ENCODE peak calls at places on chromosome 12, in nine cellular contexts. J, B, W, X, I, Y, M, P and H are unnamed samples.

GRCh38 chr12:38154096-38155019 is 162.2 kb upstream of the ALG10B start:
- DNase-seq in B (no peak), J (no peak), I (no peak), M (no peak), W (no peak), P (no peak), X (no peak), Y (no peak), H (no peak)

GRCh38 chr12:117968084-117968789 is 553 bp downstream of the KSR2 start:
- DNase-seq in X (no peak), I (no peak), Y (no peak), M (peak; percentile 12), W (no peak), P (no peak), B (no peak), J (no peak), H (no peak)

GRCh38 chr12:19382111-19382526 is 57.2 kb upstream of the AEBP2 start:
- DNase-seq in B (no peak), Y (no peak), I (no peak), W (peak; percentile 70), M (peak; percentile 56), P (no peak), J (no peak), X (peak; percentile 73), H (peak; percentile 82)

GRCh38 chr12:13362260-13362841 is 165.8 kb downstream of the EMP1 start:
- DNase-seq in Y (peak; percentile 63), P (no peak), M (no peak), X (peak; percentile 69), B (peak; percentile 74), W (peak; percentile 45), I (peak; percentile 50), J (no peak), H (peak; percentile 74)

GRCh38 chr12:23950011-23950774 is 723 bp upstream of the SOX5 start:
- DNase-seq in M (no peak), Y (peak; percentile 19), B (no peak), I (no peak), W (peak; percentile 0), X (no peak), P (peak; percentile 13), J (no peak), H (no peak)

GRCh38 chr12:48927261-48927660 is 2.0 kb upstream of the FKBP11 start:
- DNase-seq in X (no peak), W (no peak), Y (no peak), I (no peak), J (no peak), P (no peak), B (no peak), M (no peak), H (no peak)

GRCh38 chr12:51904951-51905471 is 2.3 kb upstream of the ACVRL1 start:
- DNase-seq in Y (no peak), B (no peak), I (peak; percentile 36), M (peak; percentile 83), J (peak; percentile 69), X (no peak), W (peak; percentile 92), P (no peak), H (no peak)

GRCh38 chr12:53300187-53300586 is 692 bp downstream of the MYG1 start:
- DNase-seq in Y (no peak), B (no peak), P (no peak), X (no peak), M (no peak), J (no peak), I (no peak), W (peak; percentile 40), H (peak; percentile 19)

GRCh38 chr12:90653051-90653450 is 301.9 kb downstream of the CCER1 start:
- DNase-seq in J (no peak), M (no peak), I (no peak), B (no peak), X (no peak), Y (no peak), P (no peak), W (peak; percentile 49), H (no peak)

GRCh38 chr12:121366063-121366459 is 13.8 kb upstream of the ANAPC5 start:
- DNase-seq in I (no peak), B (no peak), W (no peak), P (no peak), J (no peak), M (no peak), Y (no peak), X (no peak), H (no peak)

GRCh38 chr12:79927772-79928474 is 7.0 kb downstream of the PPP1R12A start:
- DNase-seq in Y (no peak), J (no peak), P (no peak), W (peak; percentile 62), M (no peak), B (no peak), I (no peak), X (peak; percentile 37), H (peak; percentile 68)

GRCh38 chr12:109394891-109395290 is 47.2 kb downstream of the MYO1H start:
- DNase-seq in J (no peak), Y (no peak), I (no peak), M (no peak), X (no peak), W (no peak), P (no peak), B (no peak), H (no peak)

GRCh38 chr12:109388167-109388563 is 40.5 kb downstream of the MYO1H start:
- DNase-seq in I (no peak), X (no peak), Y (no peak), P (no peak), W (no peak), B (no peak), M (no peak), J (no peak), H (no peak)

GRCh38 chr12:109389146-109389545 is 41.4 kb downstream of the MYO1H start:
- DNase-seq in Y (no peak), X (no peak), P (no peak), W (no peak), M (no peak), I (no peak), B (no peak), J (no peak), H (peak; percentile 5)

DNA sequence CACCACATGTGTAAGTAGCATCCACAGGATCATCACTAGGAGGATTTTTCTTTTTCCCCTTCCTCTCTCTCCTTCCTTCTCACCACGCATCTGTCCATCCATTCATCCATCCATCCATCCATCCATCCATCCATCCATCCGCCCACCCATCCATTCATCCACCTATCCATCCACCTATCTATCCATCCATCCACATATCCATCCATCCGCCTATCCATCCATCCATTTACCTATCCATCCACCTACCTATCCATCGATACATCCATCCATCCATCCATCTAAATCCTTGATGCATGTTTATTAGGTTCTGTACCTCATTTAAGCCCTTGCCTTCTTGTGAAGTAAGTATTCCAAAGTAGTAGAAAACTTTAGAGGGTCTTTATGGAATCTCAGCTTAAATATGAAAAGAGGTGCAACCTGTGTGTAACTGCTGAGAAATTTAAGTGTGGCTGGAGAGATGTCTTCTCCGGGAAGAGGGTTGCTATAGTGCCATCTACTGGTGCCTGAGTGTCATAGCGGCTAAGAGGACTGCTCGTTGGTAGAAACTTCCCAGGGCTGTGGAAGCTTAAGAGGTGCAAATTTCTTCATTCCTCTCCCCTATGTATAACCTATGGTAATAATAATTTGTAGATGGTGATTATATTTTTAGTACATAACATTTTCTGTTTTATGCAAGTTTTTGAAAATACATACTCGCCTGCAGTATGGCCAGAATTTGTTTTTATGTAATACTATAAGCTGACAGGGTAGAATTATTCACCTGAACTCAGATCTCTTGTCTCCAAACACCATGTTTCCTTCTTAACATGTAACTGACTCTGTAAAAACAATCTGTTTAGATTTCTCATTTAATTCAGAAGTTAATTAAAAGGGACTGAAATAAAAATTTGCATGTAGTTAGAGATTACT is 46.0 kb downstream of the MYO1H start:
- DNase-seq in Y (peak; percentile 52), B (no peak), W (peak; percentile 61), I (peak; percentile 15), P (peak; percentile 18), M (no peak), J (peak; percentile 43), X (peak; percentile 76), H (peak; percentile 51)
- TF ChIP-seq CTCF in Y (peak; percentile 92), B (peak; percentile 87), W (peak; percentile 98), I (peak; percentile 83), P (peak; percentile 37), M (no peak), J (peak; percentile 66), X (peak; percentile 80), H (peak; percentile 88)

DNA sequence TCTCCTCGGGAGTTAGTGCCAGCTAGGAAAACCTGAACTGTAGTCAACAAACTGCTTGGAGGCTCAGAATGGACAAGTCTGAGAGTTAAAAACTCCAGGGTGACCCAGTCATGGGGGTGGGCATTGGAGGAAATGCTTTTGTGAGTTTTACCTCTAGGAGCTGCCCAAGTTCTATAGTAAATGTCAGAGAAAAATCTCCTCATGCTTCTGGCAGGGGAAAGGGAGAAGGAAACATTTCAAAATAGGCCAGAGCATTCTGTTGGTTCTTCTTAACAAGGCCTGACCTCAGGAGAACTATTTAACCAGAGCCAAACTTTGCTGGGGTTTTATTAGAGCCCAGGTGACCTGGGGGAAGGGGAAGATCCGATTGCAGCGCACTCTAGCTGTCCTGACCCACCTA is 12.3 kb downstream of the NINJ2 start:
- DNase-seq in B (no peak), J (no peak), Y (no peak), X (no peak), P (no peak), W (no peak), M (peak; percentile 14), I (no peak), H (no peak)
- TF ChIP-seq CTCF in B (no peak), J (no peak), Y (no peak), X (peak; percentile 23), P (no peak), W (no peak), M (no peak), I (peak; percentile 30), H (no peak)

GRCh38 chr12:119869720-119870119 is 7.4 kb downstream of the CIT start:
- DNase-seq in Y (no peak), W (peak; percentile 96), J (no peak), X (no peak), P (no peak), M (no peak), B (no peak), I (peak; percentile 23), H (no peak)
- TF ChIP-seq CTCF in Y (no peak), W (peak; percentile 20), J (no peak), X (no peak), P (no peak), M (no peak), B (no peak), I (no peak), H (no peak)

DNA sequence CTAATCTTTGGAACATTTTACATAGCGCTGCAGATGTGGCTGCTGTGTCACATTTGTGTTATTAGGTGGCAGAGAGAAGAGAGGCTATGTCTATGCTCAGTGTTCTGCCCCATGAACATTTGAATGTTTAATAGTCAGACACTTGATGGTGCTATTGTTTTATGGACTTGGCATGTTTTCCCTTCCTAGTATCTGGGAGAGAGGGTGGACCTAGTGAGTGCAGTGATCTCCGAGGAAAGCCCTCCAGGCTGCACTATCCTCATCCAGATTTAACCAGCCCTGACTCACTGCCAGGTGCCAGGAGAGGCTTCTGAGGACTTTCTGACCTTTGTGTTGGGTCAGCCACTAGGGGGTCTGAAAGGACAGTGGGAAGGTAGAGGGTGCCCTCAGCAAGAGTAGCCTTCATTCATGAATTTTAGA is 24.3 kb downstream of the ZFC3H1 start:
- DNase-seq in Y (no peak), P (no peak), J (no peak), W (no peak), M (no peak), I (no peak), X (no peak), B (no peak), H (no peak)
- TF ChIP-seq CTCF in Y (no peak), P (no peak), J (no peak), W (peak; percentile 9), M (no peak), I (no peak), X (peak; percentile 43), B (no peak), H (no peak)